ENCODE peak calls at places on chromosomes 13 and 19, in five cellular contexts. One of them, this sample, is unnamed.

GRCh38 chr19:32910874-32911273 is 41.3 kb upstream of the SLC7A9 start:
- DNase-seq in H1: no peak
- DNase-seq in tibial nerve: no peak
- DNase-seq in GM12878: no peak
- DNase-seq in stomach: no peak
- DNase-seq in this sample: no peak

GRCh38 chr13:111962431-111962891 is 104.5 kb upstream of the SOX1 start:
- DNase-seq in stomach: no peak
- DNase-seq in H1: no peak
- DNase-seq in tibial nerve: no peak
- DNase-seq in GM12878: no peak
- DNase-seq in this sample: peak

GRCh38 chr13:104571161-104571889 is 1505.1 kb upstream of the SLC10A2 start:
- DNase-seq in H1: peak
- DNase-seq in stomach: peak
- DNase-seq in tibial nerve: peak
- DNase-seq in GM12878: no peak
- DNase-seq in this sample: peak

GRCh38 chr19:17471410-17472125 is 1.2 kb downstream of the SLC27A1 start:
- DNase-seq in stomach: no peak
- DNase-seq in tibial nerve: no peak
- DNase-seq in GM12878: no peak
- DNase-seq in H1: no peak
- DNase-seq in this sample: no peak

GRCh38 chr13:93549326-93549855 is 322.8 kb downstream of the GPC6 start:
- DNase-seq in H1: no peak
- DNase-seq in stomach: no peak
- DNase-seq in tibial nerve: no peak
- DNase-seq in GM12878: no peak
- DNase-seq in this sample: no peak

GRCh38 chr19:41219924-41220567 is 1.0 kb downstream of the AXL start:
- DNase-seq in tibial nerve: no peak
- DNase-seq in stomach: no peak
- DNase-seq in GM12878: no peak
- DNase-seq in H1: no peak
- DNase-seq in this sample: peak

GRCh38 chr19:35549879-35550523 is 4.6 kb downstream of the TMEM147 start:
- DNase-seq in H1: no peak
- DNase-seq in stomach: no peak
- DNase-seq in GM12878: no peak
- DNase-seq in tibial nerve: no peak
- DNase-seq in this sample: no peak

GRCh38 chr13:48318014-48318713 is 14.6 kb downstream of the RB1 start:
- DNase-seq in H1: no peak
- DNase-seq in GM12878: no peak
- DNase-seq in stomach: no peak
- DNase-seq in tibial nerve: no peak
- DNase-seq in this sample: no peak

GRCh38 chr19:15195987-15196682 is 4.7 kb downstream of the NOTCH3 start:
- DNase-seq in stomach: peak
- DNase-seq in tibial nerve: no peak
- DNase-seq in GM12878: no peak
- DNase-seq in H1: peak
- DNase-seq in this sample: no peak

DNA sequence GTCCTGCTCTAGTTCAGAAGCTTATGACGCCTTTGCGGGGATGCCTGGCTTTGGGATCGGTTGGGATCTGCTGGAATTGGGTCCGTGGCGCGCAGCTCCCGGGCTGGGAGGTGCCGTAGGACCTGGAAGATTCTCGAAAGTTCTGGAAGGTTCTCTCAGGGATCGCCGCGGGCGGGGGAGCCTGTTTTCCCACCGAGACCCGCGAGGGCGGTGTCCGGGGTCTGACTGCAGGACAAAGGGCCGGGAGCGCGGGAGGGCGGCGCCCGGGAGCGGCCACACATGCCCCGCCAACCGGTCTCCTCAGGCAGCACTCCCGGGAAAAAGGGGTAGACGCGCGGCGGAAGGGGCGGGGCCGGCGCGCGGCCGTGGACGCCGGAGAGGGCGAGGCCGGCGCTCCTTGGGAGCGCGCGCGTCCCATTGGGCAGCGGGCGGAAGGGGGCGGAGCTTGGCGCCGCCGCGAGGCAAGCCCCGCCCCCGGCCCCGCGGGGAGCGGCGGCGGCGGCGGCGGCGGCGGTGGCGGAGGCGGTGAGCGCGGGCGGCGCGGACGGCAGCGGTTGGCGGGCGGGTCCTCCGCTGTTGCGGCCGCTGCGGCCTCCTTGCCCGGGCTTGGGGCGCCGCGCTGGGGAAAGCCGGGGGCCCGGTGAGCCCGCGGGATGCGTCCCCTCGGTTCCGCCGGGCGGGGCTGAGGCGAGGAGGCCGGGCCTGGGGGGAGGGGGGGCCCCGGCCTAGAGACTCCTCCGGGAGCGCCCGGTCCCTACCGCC is 29.0 kb upstream of the NDUFS7 start:
- DNase-seq in stomach: peak
- DNase-seq in H1: peak
- DNase-seq in tibial nerve: peak
- DNase-seq in GM12878: no peak
- DNase-seq in this sample: peak
- TF ChIP-seq POLR2A in stomach: no peak
- TF ChIP-seq POLR2A in H1: peak
- TF ChIP-seq POLR2A in tibial nerve: peak
- TF ChIP-seq POLR2A in GM12878: peak
- TF ChIP-seq POLR2A in this sample: no peak

GRCh38 chr13:52103386-52103785 is 25.5 kb downstream of the NEK5 start:
- DNase-seq in tibial nerve: no peak
- DNase-seq in H1: no peak
- DNase-seq in GM12878: no peak
- DNase-seq in stomach: no peak
- DNase-seq in this sample: no peak

GRCh38 chr13:52105841-52106240 is 23.0 kb downstream of the NEK5 start:
- DNase-seq in stomach: no peak
- DNase-seq in H1: no peak
- DNase-seq in tibial nerve: no peak
- DNase-seq in GM12878: no peak
- DNase-seq in this sample: no peak

GRCh38 chr13:52109096-52109495 is 19.8 kb downstream of the NEK5 start:
- DNase-seq in tibial nerve: no peak
- DNase-seq in stomach: no peak
- DNase-seq in H1: no peak
- DNase-seq in GM12878: no peak
- DNase-seq in this sample: no peak

DNA sequence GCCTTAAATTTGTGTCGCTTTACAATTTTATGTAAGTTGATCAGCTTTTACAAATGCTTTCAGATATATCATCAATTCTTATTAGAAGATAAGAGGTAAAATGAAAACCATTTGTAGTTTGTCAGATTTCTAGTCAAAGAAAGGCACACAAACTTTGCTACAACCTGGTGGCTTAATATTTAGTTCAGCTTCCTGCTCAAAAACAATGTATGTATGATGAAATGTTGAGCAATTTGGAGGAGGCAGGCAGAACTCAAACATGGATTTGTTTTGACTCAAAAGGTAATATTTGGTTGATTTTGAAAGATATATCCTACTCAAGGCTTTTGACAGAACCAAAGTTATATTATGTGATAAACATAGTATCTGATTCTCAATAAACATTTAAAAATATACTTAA is 24.2 kb downstream of the NEK5 start:
- DNase-seq in tibial nerve: no peak
- DNase-seq in H1: no peak
- DNase-seq in stomach: no peak
- DNase-seq in GM12878: no peak
- DNase-seq in this sample: no peak
- TF ChIP-seq EP300 in tibial nerve: no peak
- TF ChIP-seq EP300 in H1: no peak
- TF ChIP-seq EP300 in stomach: no peak
- TF ChIP-seq EP300 in GM12878: no peak
- TF ChIP-seq EP300 in this sample: no peak

GRCh38 chr19:54457773-54458647 is 5.6 kb downstream of the LENG9 start:
- DNase-seq in tibial nerve: no peak
- DNase-seq in stomach: no peak
- DNase-seq in H1: no peak
- DNase-seq in GM12878: no peak
- DNase-seq in this sample: no peak
- TF ChIP-seq POLR2A in tibial nerve: no peak
- TF ChIP-seq POLR2A in stomach: no peak
- TF ChIP-seq POLR2A in H1: no peak
- TF ChIP-seq POLR2A in GM12878: no peak
- TF ChIP-seq POLR2A in this sample: no peak

GRCh38 chr13:30204564-30204963 is 102.8 kb downstream of the KATNAL1 start:
- DNase-seq in GM12878: no peak
- DNase-seq in H1: no peak
- DNase-seq in tibial nerve: no peak
- DNase-seq in stomach: no peak
- DNase-seq in this sample: no peak
- TF ChIP-seq EP300 in GM12878: no peak
- TF ChIP-seq EP300 in H1: no peak
- TF ChIP-seq EP300 in tibial nerve: no peak
- TF ChIP-seq EP300 in stomach: no peak
- TF ChIP-seq EP300 in this sample: no peak

GRCh38 chr19:51637362-51637978 is 7.3 kb upstream of the SIGLEC5 start:
- DNase-seq in GM12878: no peak
- DNase-seq in tibial nerve: no peak
- DNase-seq in stomach: no peak
- DNase-seq in H1: no peak
- DNase-seq in this sample: no peak

GRCh38 chr19:51640371-51640770 is 6.3 kb downstream of the SIGLEC14 start:
- DNase-seq in H1: no peak
- DNase-seq in GM12878: no peak
- DNase-seq in tibial nerve: no peak
- DNase-seq in stomach: no peak
- DNase-seq in this sample: no peak

GRCh38 chr19:51639916-51640315 is 6.7 kb downstream of the SIGLEC14 start:
- DNase-seq in GM12878: no peak
- DNase-seq in H1: no peak
- DNase-seq in tibial nerve: no peak
- DNase-seq in stomach: no peak
- DNase-seq in this sample: no peak

GRCh38 chr19:51644636-51645271 is 1.9 kb downstream of the SIGLEC14 start:
- DNase-seq in H1: no peak
- DNase-seq in stomach: no peak
- DNase-seq in GM12878: no peak
- DNase-seq in tibial nerve: no peak
- DNase-seq in this sample: no peak

DNA sequence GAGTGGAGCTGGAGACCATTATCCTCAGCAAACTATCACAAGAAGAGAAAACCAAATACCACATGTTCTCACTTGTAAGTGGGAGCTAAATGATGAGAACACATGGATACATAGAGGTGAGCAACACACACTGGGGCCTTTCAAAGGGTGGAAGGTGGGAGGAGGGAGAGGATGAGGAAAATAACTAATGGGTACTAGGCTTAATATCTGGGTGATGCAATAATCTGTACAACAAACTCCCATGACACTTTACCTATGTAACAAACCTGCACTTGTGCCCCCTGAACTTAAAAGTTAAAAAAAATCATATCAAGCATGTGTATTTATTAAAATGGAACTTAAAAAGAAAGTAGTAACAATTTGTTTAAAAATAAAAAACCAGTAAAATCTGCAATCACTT is 5.0 kb downstream of the SIGLEC14 start:
- DNase-seq in tibial nerve: no peak
- DNase-seq in H1: no peak
- DNase-seq in GM12878: no peak
- DNase-seq in stomach: no peak
- DNase-seq in this sample: no peak
- TF ChIP-seq POLR2A in tibial nerve: no peak
- TF ChIP-seq POLR2A in H1: no peak
- TF ChIP-seq POLR2A in GM12878: no peak
- TF ChIP-seq POLR2A in stomach: no peak
- TF ChIP-seq POLR2A in this sample: no peak

This sample was measured in suprapubic skin.